ENCODE peak calls at places on chromosomes 13 and 19, in eight cellular contexts. D, S, F, L, Q, C, U and M are unnamed samples.

GRCh38 chr13:113802090-113802531 is 43.1 kb downstream of the TMEM255B start:
- DNase-seq in Q (peak; percentile 52), F (peak; percentile 94), C (peak; percentile 72), L (no peak), D (peak; percentile 54), U (no peak), S (peak; percentile 67), M (no peak)

GRCh38 chr13:112796190-112796915 is 106.5 kb downstream of the ATP11A start:
- DNase-seq in Q (no peak), U (no peak), S (no peak), F (no peak), L (no peak), D (no peak), C (no peak), M (no peak)

GRCh38 chr13:66703597-66703996 is 526.5 kb downstream of the PCDH9 start:
- DNase-seq in U (no peak), F (no peak), S (no peak), C (no peak), L (no peak), D (no peak), Q (no peak), M (no peak)

GRCh38 chr19:35557539-35558399 is 5.7 kb downstream of the ATP4A start:
- DNase-seq in F (peak; percentile 82), U (no peak), S (peak; percentile 42), D (peak; percentile 51), Q (peak; percentile 51), C (peak; percentile 84), L (no peak), M (no peak)

GRCh38 chr13:32427852-32428580 is at the start of gene N4BP2L1:
- DNase-seq in D (peak; percentile 22), F (peak; percentile 59), S (peak; percentile 44), C (peak; percentile 93), L (peak; percentile 92), Q (peak; percentile 82), U (peak; percentile 64), M (no peak)

GRCh38 chr13:27176772-27177171 is 5.2 kb upstream of the USP12 start:
- DNase-seq in U (no peak), L (no peak), Q (no peak), S (no peak), D (no peak), F (no peak), C (no peak), M (no peak)

GRCh38 chr19:50518091-50519005 is 4.6 kb upstream of the ASPDH start:
- DNase-seq in D (no peak), U (no peak), S (no peak), Q (no peak), F (no peak), C (no peak), L (no peak), M (no peak)

GRCh38 chr13:76813874-76814273 is 72.3 kb downstream of the KCTD12 start:
- DNase-seq in D (no peak), S (no peak), L (no peak), F (no peak), Q (no peak), C (no peak), U (no peak), M (no peak)

GRCh38 chr13:46571189-46571901 is 18.4 kb downstream of the LRCH1 start:
- DNase-seq in F (peak; percentile 81), L (peak; percentile 71), Q (no peak), S (peak; percentile 70), U (no peak), C (no peak), D (peak; percentile 69), M (no peak)

GRCh38 chr13:111561091-111561778 is 240.8 kb downstream of the TEX29 start:
- DNase-seq in U (no peak), C (peak; percentile 55), L (no peak), Q (no peak), S (no peak), F (no peak), D (no peak), M (no peak)

GRCh38 chr19:33381101-33381500 is 7.6 kb downstream of the CEBPG start:
- DNase-seq in L (no peak), C (no peak), S (no peak), D (no peak), F (no peak), U (no peak), Q (no peak), M (no peak)

GRCh38 chr19:41936416-41936850 is 8.2 kb upstream of the ERFL start:
- DNase-seq in S (peak; percentile 42), Q (no peak), D (no peak), U (peak; percentile 37), C (no peak), L (no peak), F (no peak), M (no peak)
- H3K4me3 ChIP-seq in S (no peak overlapping the region), Q (no peak overlapping the region), D (no peak overlapping the region), U (no peak overlapping the region), C (no peak overlapping the region), L (no peak overlapping the region), F (no peak overlapping the region), M (no peak overlapping the region)

DNA sequence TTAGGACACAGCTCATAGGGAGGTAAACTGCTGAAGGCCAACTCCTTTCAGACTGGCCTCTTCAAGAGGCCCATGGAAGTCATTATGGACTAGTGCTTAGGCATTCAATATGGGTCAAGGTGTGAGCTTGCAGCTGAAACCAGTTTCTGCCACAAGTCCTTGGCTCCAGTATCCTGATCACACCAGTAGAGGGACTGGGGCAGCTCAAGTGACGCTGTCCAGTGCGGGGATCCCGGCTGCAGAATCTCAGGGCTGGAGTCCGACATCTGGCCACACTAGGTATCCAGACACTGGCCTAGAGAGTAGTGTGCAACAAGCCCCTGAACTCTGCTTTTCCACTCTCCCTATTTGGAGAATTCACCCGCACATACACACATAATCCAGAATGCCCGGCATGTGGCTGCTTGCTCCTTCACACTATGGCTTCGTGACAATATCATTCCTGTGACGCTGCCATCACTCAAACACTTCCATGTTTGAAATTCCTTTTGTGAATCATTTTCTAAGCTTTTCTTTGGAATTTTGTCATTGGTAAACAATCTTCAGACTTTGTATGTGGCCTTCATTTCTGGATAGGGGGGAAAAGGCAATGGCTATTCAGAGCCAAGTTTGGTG is 425.1 kb downstream of the EFNB2 start:
- DNase-seq in F (no peak), U (no peak), L (no peak), Q (no peak), D (no peak), C (no peak), S (no peak), M (no peak)
- TF ChIP-seq CTCF in F (no peak), U (no peak), L (no peak), Q (no peak), D (peak; percentile 20), C (no peak), S (peak; percentile 13), M (peak; percentile 12)

GRCh38 chr19:47229674-47230121 is 1.3 kb downstream of the BBC3 start:
- DNase-seq in U (no peak), S (no peak), Q (no peak), D (no peak), L (no peak), C (no peak), F (peak; percentile 31), M (no peak)

GRCh38 chr19:47230122-47230920 is 678 bp downstream of the BBC3 start:
- DNase-seq in U (peak; percentile 81), L (peak; percentile 87), Q (peak; percentile 71), C (peak; percentile 91), D (no peak), F (peak; percentile 84), S (peak; percentile 47), M (no peak)

GRCh38 chr19:47230921-47231214 is at the start of gene BBC3:
- DNase-seq in Q (no peak), F (no peak), S (no peak), L (no peak), D (no peak), C (no peak), U (no peak), M (no peak)

GRCh38 chr19:47232422-47233211 is 1.6 kb upstream of the BBC3 start:
- DNase-seq in D (peak; percentile 43), Q (no peak), F (peak; percentile 82), S (peak; percentile 81), U (no peak), C (no peak), L (no peak), M (no peak)

GRCh38 chr19:47231215-47232054 is 436 bp upstream of the BBC3 start:
- DNase-seq in C (peak; percentile 97), U (peak; percentile 80), S (peak; percentile 87), L (peak; percentile 96), F (peak; percentile 96), Q (peak; percentile 92), D (peak; percentile 83), M (no peak)
- H3K4me3 ChIP-seq in C (peak overlapping the region; percentile 97), U (peak overlapping the region; percentile 66), S (peak overlapping the region; percentile 41), L (peak overlapping the region; percentile 91), F (peak overlapping the region; percentile 36), Q (peak overlapping the region; percentile 90), D (peak overlapping the region; percentile 54), M (peak overlapping the region; percentile 56)

DNA sequence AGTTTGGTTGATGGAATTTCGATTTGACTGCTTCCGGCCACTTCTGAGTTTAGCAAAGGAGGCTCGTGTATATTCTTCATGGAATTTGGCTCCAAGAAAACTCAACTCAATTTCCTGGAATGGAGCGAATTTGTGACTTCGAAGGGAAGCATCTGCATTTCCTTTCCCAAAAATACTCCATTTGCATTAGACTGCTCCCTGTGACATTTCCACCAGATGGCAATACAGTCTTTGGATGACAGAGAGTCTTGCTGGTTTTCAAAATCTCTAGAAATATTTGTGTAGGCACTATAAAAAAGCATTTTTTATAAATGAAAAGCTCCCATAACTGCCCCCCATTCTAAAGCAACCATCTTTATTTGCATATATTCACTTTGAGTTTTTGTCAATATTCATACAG is 4.1 kb downstream of the C1QTNF9 start:
- DNase-seq in F (peak; percentile 60), C (no peak), U (no peak), Q (no peak), D (peak; percentile 8), S (peak; percentile 28), L (no peak), M (no peak)
- TF ChIP-seq CTCF in F (peak; percentile 20), C (peak; percentile 32), U (no peak), Q (peak; percentile 21), D (peak; percentile 29), S (peak; percentile 20), L (no peak), M (peak; percentile 48)

GRCh38 chr13:82905071-82905470 is 977.2 kb downstream of the SLITRK1 start:
- DNase-seq in U (no peak), S (no peak), C (no peak), L (no peak), D (no peak), F (no peak), Q (no peak), M (no peak)

GRCh38 chr13:82898625-82899024 is 983.6 kb downstream of the SLITRK1 start:
- DNase-seq in F (no peak), U (no peak), Q (no peak), L (no peak), C (no peak), S (no peak), D (no peak), M (no peak)

GRCh38 chr13:82900453-82900852 is 981.8 kb downstream of the SLITRK1 start:
- DNase-seq in L (no peak), S (no peak), Q (no peak), U (no peak), F (no peak), C (no peak), D (no peak), M (no peak)
- H3K4me3 ChIP-seq in L (no peak overlapping the region), S (no peak overlapping the region), Q (no peak overlapping the region), U (no peak overlapping the region), F (no peak overlapping the region), C (no peak overlapping the region), D (no peak overlapping the region), M (no peak overlapping the region)

DNA sequence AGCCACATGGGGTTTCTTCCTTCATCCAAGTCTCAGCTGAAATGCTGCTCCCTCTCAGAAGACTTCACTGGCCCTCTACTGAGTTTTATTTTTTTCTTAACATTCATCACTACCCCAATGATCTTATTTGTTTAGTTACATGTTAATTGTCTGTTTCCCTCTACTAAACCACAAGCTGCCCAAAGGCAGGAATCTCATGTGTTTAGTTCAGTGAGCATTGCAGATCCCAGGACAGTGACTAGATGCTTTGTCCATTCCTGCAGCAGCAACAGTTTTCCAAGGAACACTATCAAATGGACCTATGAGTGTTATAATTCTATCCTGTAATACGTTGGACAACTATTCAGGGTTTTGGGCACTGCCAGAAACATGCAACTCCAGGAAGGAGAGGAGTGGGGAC is 93.1 kb downstream of the RNASEH2B start:
- DNase-seq in U (no peak), Q (no peak), S (no peak), C (no peak), L (no peak), D (no peak), F (no peak), M (no peak)
- TF ChIP-seq CTCF in U (no peak), Q (no peak), S (no peak), C (no peak), L (no peak), D (no peak), F (no peak), M (no peak)